ENCODE peak calls at places on chromosome 9, in five cellular contexts. N, I, C, B and G are unnamed samples.
A peak's percentile ranks its signal among the peaks of the same experiment; 100 is the strongest.

GRCh38 chr9:135770203-135770535 is 68.2 kb downstream of the KCNT1 start:
- DNase-seq in C (no peak), I (no peak), B (no peak), N (no peak), G (no peak)

GRCh38 chr9:138009456-138010273 is 132.1 kb downstream of the CACNA1B start:
- DNase-seq in B (no peak), I (peak; percentile 41), C (peak; percentile 56), N (peak; percentile 36), G (no peak)

GRCh38 chr9:130444565-130445221 is at the start of gene ASS1:
- DNase-seq in N (peak; percentile 89), I (peak; percentile 91), C (peak; percentile 77), B (no peak), G (no peak)

GRCh38 chr9:135506327-135507103 is 6.0 kb downstream of the MRPS2 start:
- DNase-seq in B (no peak), N (peak; percentile 42), I (peak; percentile 69), C (no peak), G (no peak)

GRCh38 chr9:119289740-119290139 is 79.5 kb downstream of the BRINP1 start:
- DNase-seq in I (no peak), B (peak; percentile 65), N (no peak), C (peak; percentile 71), G (no peak)

GRCh38 chr9:124934290-124934689 is 6.6 kb downstream of the GOLGA1 start:
- DNase-seq in N (no peak), B (peak; percentile 5), I (no peak), C (no peak), G (no peak)

GRCh38 chr9:133113163-133113927 is 7.7 kb downstream of the RALGDS start:
- DNase-seq in N (peak; percentile 83), I (peak; percentile 89), B (peak; percentile 65), C (no peak), G (no peak)

GRCh38 chr9:129206401-129206800 is 28.3 kb upstream of the IER5L start:
- DNase-seq in B (no peak), C (no peak), N (no peak), I (no peak), G (no peak)

GRCh38 chr9:111743275-111743674 is 51.5 kb downstream of the SHOC1 start:
- DNase-seq in B (peak; percentile 79), N (no peak), C (no peak), I (no peak), G (no peak)

GRCh38 chr9:115733736-115734135 is 419.9 kb upstream of the PAPPA start:
- DNase-seq in B (peak; percentile 64), I (no peak), N (no peak), C (no peak), G (no peak)

GRCh38 chr9:97059661-97060060 is 20.7 kb upstream of the CTSV start:
- DNase-seq in C (no peak), B (no peak), I (no peak), N (no peak), G (no peak)

GRCh38 chr9:136046555-136046921 is 48.6 kb downstream of the NACC2 start:
- DNase-seq in C (peak; percentile 53), N (no peak), B (no peak), I (no peak), G (no peak)

GRCh38 chr9:108057421-108058136 is 568.0 kb upstream of the KLF4 start:
- DNase-seq in I (no peak), C (peak; percentile 70), B (peak; percentile 98), N (no peak), G (no peak)

GRCh38 chr9:29514336-29514735 is 1941.1 kb upstream of the C9orf72 start:
- DNase-seq in C (no peak), B (peak; percentile 7), I (peak; percentile 60), N (no peak), G (no peak)

GRCh38 chr9:136437430-136437829 is 2.2 kb downstream of the INPP5E start:
- DNase-seq in I (no peak), C (no peak), N (no peak), B (peak; percentile 64), G (no peak)

GRCh38 chr9:135240222-135240621 is 152.8 kb downstream of the OLFM1 start:
- DNase-seq in I (peak; percentile 47), N (peak; percentile 39), B (no peak), C (no peak), G (no peak)

GRCh38 chr9:69264526-69264925 is 60.5 kb upstream of the ENTREP1 start:
- DNase-seq in I (no peak), N (peak; percentile 70), B (no peak), C (no peak), G (no peak)

GRCh38 chr9:126752376-126752775 is 52.5 kb upstream of the ZBTB43 start:
- DNase-seq in C (no peak), N (no peak), B (no peak), I (no peak), G (peak; percentile 42)

GRCh38 chr9:18493361-18494015 is 19.5 kb downstream of the ADAMTSL1 start:
- DNase-seq in I (no peak), N (no peak), B (peak; percentile 92), C (no peak), G (no peak)

GRCh38 chr9:134589748-134590147 is 51.9 kb upstream of the COL5A1 start:
- DNase-seq in B (no peak), I (no peak), C (peak; percentile 32), N (no peak), G (peak; percentile 54)

GRCh38 chr9:23537192-23538059 is 288.6 kb downstream of the ELAVL2 start:
- DNase-seq in N (no peak), I (no peak), C (no peak), B (no peak), G (no peak)

GRCh38 chr9:6040077-6040476 is 24.7 kb upstream of the RANBP6 start:
- DNase-seq in B (no peak), N (no peak), I (no peak), C (no peak), G (no peak)

GRCh38 chr9:33137271-33137670 is 29.9 kb downstream of the B4GALT1 start:
- DNase-seq in B (no peak), C (no peak), N (no peak), I (no peak), G (no peak)

GRCh38 chr9:124212381-124213050 is 45.2 kb upstream of the NEK6 start:
- DNase-seq in B (peak; percentile 81), C (no peak), N (no peak), I (no peak), G (no peak)

GRCh38 chr9:136625101-136626065 is 37.3 kb upstream of the EGFL7 start:
- DNase-seq in N (peak; percentile 86), C (peak; percentile 82), B (peak; percentile 51), I (peak; percentile 90), G (no peak)

DNA sequence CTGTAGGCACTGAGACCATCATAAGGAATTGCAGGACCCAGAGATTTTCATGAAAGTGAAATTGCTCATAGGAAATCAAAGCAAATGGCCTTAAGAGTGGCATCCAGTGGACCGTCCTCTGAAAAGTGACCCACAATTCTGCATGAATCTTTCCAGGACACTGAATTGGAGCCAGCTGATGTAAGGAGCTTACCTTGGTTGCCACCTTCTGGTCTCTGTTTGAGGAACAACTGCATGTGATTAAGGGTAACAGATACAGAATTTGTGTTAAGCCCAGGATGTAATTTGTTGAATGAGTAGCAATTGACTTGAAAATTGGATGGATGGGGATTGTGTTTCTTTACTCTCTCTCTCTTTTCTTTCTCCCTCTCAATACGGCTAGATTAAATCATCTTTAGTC is 49.9 kb upstream of the GAS1 start:
- DNase-seq in B (no peak), I (no peak), N (no peak), C (no peak), G (no peak)
- TF ChIP-seq CTCF in B (no peak), I (no peak), N (no peak), C (no peak), G (peak; percentile 38)

GRCh38 chr9:121545148-121545874 is 45.7 kb upstream of the GGTA1 start:
- DNase-seq in C (no peak), N (no peak), B (no peak), I (peak; percentile 80), G (no peak)

GRCh38 chr9:121541256-121541655 is 41.6 kb upstream of the GGTA1 start:
- DNase-seq in N (no peak), I (no peak), C (no peak), B (no peak), G (no peak)

GRCh38 chr9:121541945-121542344 is 42.3 kb upstream of the GGTA1 start:
- DNase-seq in I (no peak), N (no peak), C (no peak), B (no peak), G (no peak)

GRCh38 chr9:121550041-121550440 is 50.4 kb upstream of the GGTA1 start:
- DNase-seq in C (no peak), I (no peak), N (no peak), B (no peak), G (no peak)

DNA sequence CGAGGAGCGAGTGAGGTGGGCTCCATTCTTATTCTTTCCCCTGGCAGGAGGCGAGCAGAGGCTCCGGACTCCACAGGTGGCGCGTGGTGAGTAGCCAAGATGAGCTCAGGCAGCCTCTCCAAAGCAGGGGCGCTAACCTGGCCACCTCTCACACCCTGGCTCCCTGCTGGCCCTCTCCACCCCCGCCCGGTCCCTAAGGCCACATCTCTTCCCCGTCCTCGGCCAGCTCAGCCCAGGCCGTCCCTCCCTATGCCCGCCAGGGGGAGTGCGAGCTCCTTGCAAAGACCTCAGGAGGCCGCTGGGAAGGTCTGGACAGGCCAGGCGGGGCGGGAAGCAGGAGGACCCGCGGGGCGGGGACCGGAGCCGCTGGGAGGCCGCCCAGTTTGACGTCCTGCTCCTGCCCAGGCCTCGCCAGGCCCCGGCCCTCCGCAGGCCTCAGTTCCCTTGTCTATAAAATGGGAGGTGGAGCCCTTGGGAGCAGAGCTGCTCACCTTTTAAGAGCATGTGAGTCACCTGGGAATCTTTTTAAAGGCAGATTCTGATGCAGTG is 46.3 kb upstream of the GGTA1 start:
- DNase-seq in C (peak; percentile 97), N (peak; percentile 97), B (peak; percentile 91), I (peak; percentile 97), G (peak; percentile 98)
- TF ChIP-seq CTCF in C (peak; percentile 97), N (peak; percentile 97), B (peak; percentile 77), I (peak; percentile 97), G (peak; percentile 94)

GRCh38 chr9:76642701-76643209 is 121.5 kb upstream of the PCA3 start:
- DNase-seq in B (no peak), I (no peak), C (no peak), N (no peak), G (no peak)

GRCh38 chr9:76643399-76644117 is 120.7 kb upstream of the PCA3 start:
- DNase-seq in N (no peak), I (no peak), B (no peak), C (no peak), G (no peak)

GRCh38 chr9:76644647-76645250 is 119.5 kb upstream of the PCA3 start:
- DNase-seq in I (no peak), B (no peak), N (no peak), C (no peak), G (no peak)

GRCh38 chr9:76646249-76646648 is 118.0 kb upstream of the PCA3 start:
- DNase-seq in N (no peak), B (peak; percentile 35), I (no peak), C (no peak), G (no peak)

DNA sequence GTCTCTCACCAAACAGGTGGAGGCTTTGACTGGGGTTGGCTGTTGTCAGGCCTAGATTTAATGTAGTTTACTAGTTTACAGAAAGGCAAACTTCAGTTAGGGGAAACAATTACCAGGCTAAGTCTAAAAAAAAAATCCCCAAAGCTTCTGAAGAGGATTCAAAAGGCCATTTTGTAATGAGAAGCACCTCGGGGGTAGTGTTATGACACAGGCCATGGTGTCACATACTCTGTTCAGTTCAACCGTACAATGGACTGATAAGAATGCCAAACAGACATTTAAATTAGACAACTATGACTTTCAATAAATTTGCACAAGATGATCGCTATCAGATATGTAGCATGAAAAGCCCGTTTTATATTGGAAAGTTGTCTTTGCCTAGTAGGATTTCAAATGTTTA is 120.1 kb upstream of the PCA3 start:
- DNase-seq in N (no peak), I (no peak), C (no peak), B (no peak), G (no peak)
- TF ChIP-seq CTCF in N (no peak), I (no peak), C (no peak), B (no peak), G (no peak)

GRCh38 chr9:3441197-3441816 is 84.5 kb downstream of the RFX3 start:
- DNase-seq in C (no peak), N (no peak), B (peak; percentile 79), I (no peak), G (no peak)
- TF ChIP-seq CTCF in C (peak; percentile 63), N (peak; percentile 57), B (peak; percentile 77), I (peak; percentile 58), G (peak; percentile 70)